ENCODE peak calls at places on chromosomes 4 and X, in six cellular contexts. E, F, H, R, M and J are unnamed samples.
A peak's percentile ranks its signal among the peaks of the same experiment; 100 is the strongest.

GRCh38 chr4:152705918-152706317 is 26.1 kb upstream of the TMEM154 start:
- DNase-seq in E (no peak), F (no peak), H (no peak), R (no peak), M (no peak), J (no peak)

GRCh38 chrX:20237864-20238263 is 28.8 kb downstream of the RPS6KA3 start:
- DNase-seq in E (no peak), F (no peak), H (no peak), R (no peak), M (no peak), J (no peak)

GRCh38 chr4:25539241-25539640 is 116.4 kb upstream of the SLC34A2 start:
- DNase-seq in E (no peak), F (no peak), H (no peak), R (no peak), M (no peak), J (no peak)

GRCh38 chr4:7973545-7973981 is 33.9 kb upstream of the AFAP1 start:
- DNase-seq in E (no peak), F (no peak), H (no peak), R (no peak), M (no peak), J (no peak)

GRCh38 chr4:186587416-186588018 is 32.1 kb upstream of the MTNR1A start:
- DNase-seq in E (peak; percentile 20), F (peak; percentile 68), H (peak; percentile 88), R (peak; percentile 58), M (peak; percentile 78), J (no peak)

GRCh38 chr4:84931961-84932360 is 34.5 kb downstream of the WDFY3 start:
- DNase-seq in E (no peak), F (no peak), H (no peak), R (no peak), M (no peak), J (no peak)

GRCh38 chr4:1903035-1903434 is 31.8 kb downstream of the NSD2 start:
- DNase-seq in E (no peak), F (no peak), H (no peak), R (no peak), M (no peak), J (no peak)

GRCh38 chr4:101953949-101954348 is 163.4 kb downstream of the BANK1 start:
- DNase-seq in E (no peak), F (no peak), H (no peak), R (no peak), M (no peak), J (no peak)

GRCh38 chrX:11750051-11750450 is 8.0 kb upstream of the MSL3 start:
- DNase-seq in E (no peak), F (no peak), H (no peak), R (no peak), M (no peak), J (no peak)

GRCh38 chr4:177264788-177265422 is 44.8 kb upstream of the NEIL3 start:
- DNase-seq in E (no peak), F (no peak), H (no peak), R (no peak), M (no peak), J (no peak)

GRCh38 chr4:177265729-177266128 is 43.9 kb upstream of the NEIL3 start:
- DNase-seq in E (no peak), F (no peak), H (no peak), R (no peak), M (no peak), J (no peak)

GRCh38 chr4:177267911-177268310 is 41.8 kb upstream of the NEIL3 start:
- DNase-seq in E (no peak), F (no peak), H (no peak), R (peak; percentile 56), M (no peak), J (no peak)

GRCh38 chr4:177266492-177266891 is 43.2 kb upstream of the NEIL3 start:
- DNase-seq in E (no peak), F (no peak), H (no peak), R (peak; percentile 23), M (no peak), J (no peak)

GRCh38 chr4:177263818-177264217 is 45.9 kb upstream of the NEIL3 start:
- DNase-seq in E (no peak), F (no peak), H (no peak), R (no peak), M (no peak), J (no peak)
- TF ChIP-seq CTCF in E (no peak), F (no peak), H (no peak), R (no peak), M (no peak), J (no peak)

GRCh38 chr4:72536443-72536842 is 32.6 kb downstream of the ADAMTS3 start:
- DNase-seq in E (no peak), F (no peak), H (no peak), R (no peak), M (no peak), J (no peak)

GRCh38 chr4:72538006-72538405 is 31.0 kb downstream of the ADAMTS3 start:
- DNase-seq in E (no peak), F (no peak), H (no peak), R (no peak), M (no peak), J (no peak)
- TF ChIP-seq CTCF in E (no peak), F (no peak), H (no peak), R (no peak), M (no peak), J (no peak)

GRCh38 chrX:45324941-45325340 is 124.3 kb upstream of the DIPK2B start:
- DNase-seq in E (no peak), F (no peak), H (no peak), R (no peak), M (no peak), J (no peak)

GRCh38 chrX:45322820-45323219 is 122.1 kb upstream of the DIPK2B start:
- DNase-seq in E (no peak), F (no peak), H (no peak), R (no peak), M (no peak), J (no peak)

GRCh38 chrX:45323387-45323786 is 122.7 kb upstream of the DIPK2B start:
- DNase-seq in E (no peak), F (no peak), H (no peak), R (no peak), M (no peak), J (no peak)

GRCh38 chrX:45320191-45320590 is 119.5 kb upstream of the DIPK2B start:
- DNase-seq in E (no peak), F (no peak), H (no peak), R (no peak), M (no peak), J (no peak)

DNA sequence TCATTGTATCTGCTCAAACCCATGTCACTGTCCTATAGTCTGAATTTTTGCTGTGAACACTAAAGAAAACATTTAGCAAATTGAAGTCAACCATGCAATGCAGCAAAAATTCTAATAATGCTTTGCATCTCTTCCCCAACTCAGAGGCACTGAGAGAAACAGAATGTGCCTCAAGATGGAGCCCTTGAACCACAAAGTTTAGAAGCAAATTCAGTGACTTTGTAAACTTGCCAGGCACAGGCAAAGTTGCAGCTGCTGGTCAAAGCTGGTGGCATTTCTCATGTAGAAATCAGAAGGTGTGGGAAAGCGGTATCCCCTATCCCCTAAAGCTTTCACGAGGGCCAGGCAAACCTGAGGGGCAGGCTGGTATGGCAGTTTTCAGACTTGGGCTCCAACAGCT is 121.7 kb upstream of the DIPK2B start:
- DNase-seq in E (no peak), F (no peak), H (no peak), R (peak; percentile 46), M (no peak), J (no peak)
- TF ChIP-seq CTCF in E (no peak), F (peak; percentile 41), H (peak; percentile 73), R (no peak), M (no peak), J (peak; percentile 65)

GRCh38 chr4:47263721-47264120 is 199.8 kb downstream of the COMMD8 start:
- DNase-seq in E (no peak), F (no peak), H (no peak), R (no peak), M (no peak), J (no peak)
- TF ChIP-seq CTCF in E (no peak), F (no peak), H (no peak), R (no peak), M (no peak), J (no peak)

DNA sequence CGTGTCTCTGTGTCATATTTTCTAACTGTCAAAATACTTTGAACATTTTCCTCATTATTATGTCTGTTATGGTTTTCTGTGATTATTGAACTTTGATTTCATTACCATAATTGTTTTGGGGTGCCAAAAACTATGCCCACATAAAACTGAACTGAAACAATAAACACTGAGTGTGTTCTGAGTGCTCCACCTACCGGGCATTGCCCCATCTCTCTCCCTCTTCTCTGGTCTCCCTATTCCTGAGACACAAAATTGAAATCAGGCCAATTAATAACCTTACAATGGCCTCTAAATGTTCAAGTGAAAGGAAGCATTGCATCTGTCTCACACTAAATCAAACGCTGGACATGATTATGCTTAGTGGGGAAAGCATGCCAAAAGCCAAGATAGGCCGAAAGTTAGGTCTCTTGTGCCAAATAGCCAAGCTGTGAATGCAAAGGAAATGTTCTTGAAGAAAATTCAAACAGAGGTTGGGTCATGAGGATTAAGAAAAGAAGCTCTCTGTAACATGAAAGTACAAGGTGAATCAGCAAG is 972.3 kb downstream of the PCDH7 start:
- DNase-seq in E (no peak), F (no peak), H (no peak), R (no peak), M (no peak), J (no peak)
- TF ChIP-seq CTCF in E (no peak), F (no peak), H (peak; percentile 34), R (peak; percentile 35), M (no peak), J (peak; percentile 25)

DNA sequence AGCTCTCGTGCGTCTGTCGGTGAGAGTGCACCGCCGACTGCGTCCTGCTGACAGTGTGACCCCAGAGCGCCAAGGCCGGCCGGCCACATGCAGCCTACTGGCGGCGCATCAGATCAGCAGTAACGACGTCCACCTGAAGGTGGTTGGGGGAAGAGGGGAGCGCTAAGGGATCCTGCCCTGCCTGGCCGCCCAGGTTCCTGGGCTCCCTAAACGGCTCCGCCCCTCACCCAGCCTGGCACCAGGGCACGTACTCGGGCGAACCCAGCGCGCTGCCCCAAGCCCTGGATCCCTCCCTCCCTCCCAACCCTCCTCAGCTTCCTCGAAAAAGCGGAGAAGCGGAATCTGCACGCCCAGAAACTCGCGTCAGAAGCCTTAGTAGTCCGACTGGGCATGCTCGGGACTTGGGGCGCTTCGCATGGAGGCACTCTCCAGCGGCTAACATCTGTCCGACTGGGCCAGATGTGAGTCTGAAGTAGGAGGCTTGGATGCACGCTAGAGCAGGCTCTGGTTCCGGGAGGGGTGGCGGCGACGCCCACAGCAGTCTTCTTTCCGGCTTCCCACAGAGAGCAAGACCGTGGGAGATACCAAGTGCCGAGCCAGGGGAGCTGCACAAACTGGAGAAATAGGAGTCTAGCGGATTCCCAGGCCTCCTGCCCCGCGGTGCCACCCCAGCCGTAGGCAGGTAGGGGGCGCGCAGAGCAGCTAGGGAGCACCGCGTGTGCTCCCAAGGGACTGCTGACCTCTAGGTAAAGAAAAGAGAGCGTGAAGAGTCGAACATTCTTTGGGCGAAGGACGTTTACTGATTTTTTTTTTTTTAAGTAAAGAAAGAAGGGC is 114.4 kb upstream of the TEX13C start:
- DNase-seq in E (no peak), F (peak; percentile 37), H (no peak), R (peak; percentile 14), M (peak; percentile 63), J (peak; percentile 72)
- TF ChIP-seq CTCF in E (no peak), F (no peak), H (peak; percentile 7), R (no peak), M (peak; percentile 16), J (peak; percentile 61)